ENCODE peak calls at places on chromosomes 11 and 22, in seven cellular contexts. U is foreskin keratinocyte, X is H7, I is adipocyte, V is HCT116, E is endodermal cell, B is stomach. F is an unnamed sample. For H3K27me3, the result is how much of the 10 kb centered on the place peaks cover.

GRCh38 chr11:88357323-88358039 is 19.9 kb upstream of the CTSC start:
- DNase-seq in E (no peak), B (no peak), X (no peak), V (no peak), I (peak), U (no peak), F (no peak)

GRCh38 chr11:120929664-120930154 is 94.2 kb upstream of the TBCEL start:
- DNase-seq in E (peak), V (peak), B (peak), I (peak), U (no peak), X (peak), F (no peak)

GRCh38 chr11:12704049-12704448 is 29.8 kb downstream of the TEAD1 start:
- DNase-seq in E (no peak), B (no peak), V (no peak), U (peak), I (peak), X (no peak), F (no peak)

GRCh38 chr11:130217632-130218031 is 58.0 kb downstream of the ST14 start:
- DNase-seq in X (peak), I (no peak), U (no peak), E (no peak), B (peak), V (no peak), F (no peak)

GRCh38 chr11:12057299-12057980 is 49.0 kb upstream of the DKK3 start:
- DNase-seq in E (no peak), B (no peak), I (no peak), X (no peak), V (no peak), U (no peak), F (no peak)

GRCh38 chr11:132171031-132171430 is 800.6 kb downstream of the NTM start:
- DNase-seq in I (no peak), V (no peak), X (no peak), U (peak), B (no peak), E (no peak), F (no peak)

GRCh38 chr11:108938604-108939003 is 273.7 kb downstream of the DDX10 start:
- DNase-seq in X (no peak), U (no peak), B (no peak), V (no peak), E (no peak), I (no peak), F (no peak)

GRCh38 chr11:57269580-57270021 is 32.6 kb upstream of the APLNR start:
- DNase-seq in X (no peak), B (no peak), E (no peak), U (no peak), I (no peak), V (no peak), F (no peak)

GRCh38 chr11:111285205-111286079 is 12.9 kb upstream of the POU2AF3 start:
- DNase-seq in I (peak), X (no peak), V (no peak), B (no peak), U (no peak), E (no peak), F (no peak)

GRCh38 chr11:75208444-75208843 is 32.1 kb upstream of the TPBGL start:
- DNase-seq in V (no peak), I (no peak), E (no peak), X (no peak), B (no peak), U (no peak), F (no peak)

GRCh38 chr11:117219001-117219400 is 12.9 kb downstream of the PCSK7 start:
- DNase-seq in V (no peak), X (no peak), B (no peak), I (no peak), E (no peak), U (no peak), F (no peak)

GRCh38 chr11:47378011-47378835 is at the start of gene SPI1:
- DNase-seq in U (no peak), E (no peak), X (peak), B (peak), I (no peak), V (no peak), F (no peak)

GRCh38 chr11:2450321-2451041 is 5.7 kb downstream of the KCNQ1 start:
- DNase-seq in E (no peak), X (peak), I (no peak), V (no peak), U (no peak), B (no peak), F (no peak)
- H3K27me3 ChIP-seq in E (half or more), X (under half), I (half or more), V (under half), U (under half), B (under half), F (under half)

DNA sequence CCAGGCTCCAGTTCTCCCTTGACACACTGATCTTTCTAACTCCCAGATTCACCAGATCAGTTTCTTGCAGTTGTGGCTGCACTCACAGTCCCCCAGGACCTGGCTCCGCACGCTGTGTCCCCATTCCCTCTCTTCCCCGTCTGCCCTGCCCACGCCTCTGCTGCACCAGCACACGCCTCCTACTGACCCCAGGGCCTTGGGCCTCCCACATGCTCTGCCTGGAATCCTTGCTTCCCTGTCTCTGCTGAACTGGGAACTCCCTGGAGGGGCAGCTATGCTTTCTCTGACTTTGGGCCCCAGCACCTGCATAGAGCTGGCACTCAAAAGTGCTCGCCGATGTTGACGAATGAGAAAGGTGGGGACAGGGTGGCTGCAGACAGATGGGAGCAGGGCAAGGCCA is 68.9 kb downstream of the MYO7A start:
- DNase-seq in I (no peak), U (no peak), V (no peak), E (no peak), B (no peak), X (no peak), F (no peak)
- H3K27me3 ChIP-seq in I (under half), U (under half), V (under half), E (under half), B (under half), X (under half), F (under half)

GRCh38 chr11:64136767-64137166 is 29.1 kb downstream of the MACROD1 start:
- DNase-seq in U (no peak), I (no peak), V (no peak), X (peak), B (no peak), E (no peak), F (no peak)
- H3K27me3 ChIP-seq in U (under half), I (under half), V (under half), X (under half), B (under half), E (under half), F (under half)

GRCh38 chr11:2262301-2263011 is 7.9 kb downstream of the ASCL2 start:
- DNase-seq in U (no peak), E (peak), X (peak), B (no peak), V (no peak), I (no peak), F (no peak)
- H3K27me3 ChIP-seq in U (half or more), E (under half), X (under half), B (under half), V (under half), I (under half), F (under half)

GRCh38 chr22:22358686-22359085 is 114.1 kb downstream of the VPREB1 start:
- DNase-seq in X (no peak), B (no peak), I (no peak), U (no peak), E (no peak), V (no peak), F (no peak)
- H3K27me3 ChIP-seq in X (half or more), B (under half), I (half or more), U (under half), E (half or more), V (under half), F (under half)

GRCh38 chr22:30474121-30474520 is 2.3 kb upstream of the SEC14L3 start:
- DNase-seq in V (no peak), X (no peak), E (no peak), U (no peak), I (no peak), B (no peak), F (no peak)
- H3K27me3 ChIP-seq in V (under half), X (under half), E (under half), U (under half), I (half or more), B (under half), F (under half)

GRCh38 chr11:64296236-64296635 is 3.9 kb upstream of the CATSPERZ start:
- DNase-seq in V (no peak), B (no peak), U (no peak), I (no peak), X (no peak), E (no peak), F (no peak)

GRCh38 chr11:64295760-64296159 is 4.4 kb upstream of the CATSPERZ start:
- DNase-seq in X (no peak), V (no peak), E (no peak), U (no peak), I (no peak), B (no peak), F (no peak)

GRCh38 chr11:64292458-64293254 is 1.6 kb downstream of the KCNK4 start:
- DNase-seq in V (no peak), U (no peak), I (no peak), E (no peak), X (peak), B (no peak), F (no peak)

GRCh38 chr11:64296830-64297721 is 3.1 kb upstream of the CATSPERZ start:
- DNase-seq in B (no peak), V (no peak), U (no peak), X (peak), E (no peak), I (no peak), F (no peak)

DNA sequence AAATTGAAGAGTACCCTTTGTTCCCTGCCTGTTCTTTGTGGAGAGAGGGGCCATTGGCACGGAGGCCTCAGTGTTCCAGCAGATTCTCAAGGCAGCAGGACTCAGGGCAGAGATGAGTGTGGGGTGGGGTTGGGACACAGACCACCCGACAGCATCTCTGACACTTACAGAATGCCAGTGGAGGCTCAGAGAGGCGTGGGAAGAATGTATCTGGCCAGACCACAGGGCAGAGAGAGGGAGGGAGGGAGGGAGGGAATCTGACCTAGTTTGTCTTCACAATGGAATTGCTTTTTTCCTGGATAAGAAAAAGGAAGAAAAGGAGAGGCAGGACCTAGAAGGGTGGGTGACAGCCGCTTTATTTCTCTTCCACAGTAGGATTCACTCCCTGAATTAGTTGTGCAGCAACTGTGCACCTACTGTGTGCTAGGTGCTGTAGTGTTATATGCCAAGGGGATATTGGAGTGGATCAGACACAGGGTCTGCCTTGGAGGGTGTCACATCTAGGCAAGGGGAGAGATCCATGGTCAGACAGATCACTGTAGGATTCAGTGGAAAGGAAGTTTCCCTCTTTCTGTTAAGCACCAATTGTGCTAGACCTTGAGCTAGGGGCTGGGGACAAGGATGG is 3.7 kb downstream of the KCNK4 start:
- DNase-seq in B (no peak), V (no peak), E (no peak), U (no peak), X (no peak), I (peak), F (no peak)
- H3K27me3 ChIP-seq in B (half or more), V (under half), E (half or more), U (half or more), X (half or more), I (under half), F (half or more)

DNA sequence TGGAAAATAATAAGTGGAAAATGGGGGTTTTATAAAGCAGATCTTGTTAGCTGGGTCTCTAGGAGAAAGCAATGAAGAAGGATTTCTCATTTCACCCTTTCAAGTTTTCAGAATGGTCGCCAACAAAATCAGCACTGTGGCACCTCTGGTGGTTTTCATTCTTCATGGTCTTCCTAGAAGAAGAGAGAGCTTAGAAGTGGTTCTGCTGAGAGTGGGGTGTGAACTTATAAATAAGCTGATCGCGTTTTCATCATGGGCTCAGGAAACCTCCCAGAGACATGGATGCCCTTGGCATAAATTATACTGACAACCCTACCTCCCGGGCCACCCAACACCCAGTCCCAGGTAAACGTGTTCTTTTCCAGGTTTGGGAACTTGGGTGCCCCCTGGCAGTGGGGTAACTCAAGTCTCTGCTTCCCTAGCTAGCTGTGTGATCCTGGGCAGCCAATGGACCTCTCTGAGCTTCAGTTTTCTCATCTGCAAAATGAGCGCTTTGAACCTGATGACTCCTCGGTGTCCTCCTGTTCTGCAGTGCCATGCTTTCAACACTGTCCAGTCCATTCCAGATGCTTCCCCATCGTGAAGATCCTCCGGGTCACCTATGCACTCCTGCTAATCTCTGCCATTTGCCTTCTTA is 72.6 kb upstream of the GRAMD1B start:
- DNase-seq in B (no peak), I (no peak), U (no peak), X (no peak), E (no peak), V (no peak), F (no peak)
- H3K27me3 ChIP-seq in B (under half), I (half or more), U (half or more), X (under half), E (half or more), V (under half), F (under half)

DNA sequence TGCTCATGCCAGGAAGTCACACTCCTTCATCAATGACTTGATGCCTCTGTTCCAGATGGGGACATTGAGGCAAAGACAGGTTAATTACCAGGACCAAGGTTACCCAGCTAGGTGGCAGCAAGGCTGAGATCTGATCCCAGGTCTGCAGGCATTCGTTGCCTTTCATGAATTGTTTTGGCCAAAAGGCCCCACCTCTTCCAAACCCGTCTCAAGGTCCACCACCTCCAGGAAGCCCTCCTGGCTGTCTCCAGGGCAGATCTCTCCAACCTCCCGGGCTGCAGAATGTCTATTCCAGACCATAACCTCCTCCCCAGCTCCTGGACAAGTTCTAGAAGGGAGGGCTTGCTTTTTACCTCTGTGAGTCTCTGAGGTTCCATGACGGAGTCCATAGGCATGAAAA is 39.0 kb upstream of the SYT7 start:
- DNase-seq in I (no peak), X (no peak), E (no peak), V (no peak), U (no peak), B (no peak), F (no peak)
- H3K27me3 ChIP-seq in I (under half), X (under half), E (under half), V (under half), U (under half), B (under half), F (under half)

DNA sequence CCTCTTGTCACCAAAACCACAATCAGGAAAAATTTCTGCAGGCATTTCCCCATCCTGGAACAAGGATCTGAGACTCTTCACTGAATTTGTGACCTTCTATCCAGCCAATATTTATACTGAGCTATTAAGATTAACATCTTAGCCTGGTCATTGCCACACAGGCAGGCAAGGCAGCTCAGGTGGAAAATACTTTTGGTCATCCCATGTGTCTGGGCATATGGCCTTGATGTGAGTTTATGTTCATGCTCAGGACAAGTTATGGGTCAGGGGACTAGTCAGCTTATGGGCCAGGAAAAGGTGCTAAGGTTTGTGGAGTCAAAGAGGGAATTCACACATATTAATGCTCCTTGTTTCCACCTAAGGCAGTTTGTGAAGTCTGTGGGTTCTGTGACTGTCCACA is 124.3 kb upstream of the TOP3B start:
- DNase-seq in V (no peak), B (no peak), E (no peak), U (no peak), I (no peak), X (no peak), F (no peak)
- H3K27me3 ChIP-seq in V (under half), B (under half), E (under half), U (under half), I (under half), X (half or more), F (under half)